ENCODE peak calls at places on chromosomes 4 and X, in ten cellular contexts. One of them, this sample, is unnamed.

GRCh38 chr4:140078366-140078765 is 75.6 kb downstream of the MAML3 start:
- DNase-seq in WERI-Rb-1: peak; percentile 45
- DNase-seq in fibroblast of villous mesenchyme: peak; percentile 74
- DNase-seq in HTR-8/SVneo: peak; percentile 54
- DNase-seq in lung microvascular endothelial cell: no peak
- DNase-seq in nephron progenitor cell: peak; percentile 55
- DNase-seq in EL: no peak
- DNase-seq in endodermal cell: peak; percentile 86
- DNase-seq in CD8-positive, alpha-beta memory T cell: no peak
- DNase-seq in hepatocyte: no peak
- DNase-seq in this sample: no peak

GRCh38 chr4:77466430-77466829 is 139.2 kb upstream of the CXCL13 start:
- DNase-seq in WERI-Rb-1: no peak
- DNase-seq in fibroblast of villous mesenchyme: no peak
- DNase-seq in HTR-8/SVneo: no peak
- DNase-seq in lung microvascular endothelial cell: no peak
- DNase-seq in nephron progenitor cell: no peak
- DNase-seq in EL: no peak
- DNase-seq in endodermal cell: no peak
- DNase-seq in CD8-positive, alpha-beta memory T cell: no peak
- DNase-seq in hepatocyte: no peak
- DNase-seq in this sample: no peak

GRCh38 chrX:154117566-154117965 is 20.0 kb upstream of the MECP2 start:
- DNase-seq in WERI-Rb-1: no peak
- DNase-seq in fibroblast of villous mesenchyme: no peak
- DNase-seq in HTR-8/SVneo: no peak
- DNase-seq in lung microvascular endothelial cell: no peak
- DNase-seq in nephron progenitor cell: no peak
- DNase-seq in EL: no peak
- DNase-seq in endodermal cell: no peak
- DNase-seq in CD8-positive, alpha-beta memory T cell: no peak
- DNase-seq in hepatocyte: no peak
- DNase-seq in this sample: no peak

GRCh38 chr4:86098691-86099090 is 261.2 kb downstream of the MAPK10 start:
- DNase-seq in WERI-Rb-1: no peak
- DNase-seq in fibroblast of villous mesenchyme: no peak
- DNase-seq in HTR-8/SVneo: no peak
- DNase-seq in lung microvascular endothelial cell: no peak
- DNase-seq in nephron progenitor cell: no peak
- DNase-seq in EL: no peak
- DNase-seq in endodermal cell: no peak
- DNase-seq in CD8-positive, alpha-beta memory T cell: no peak
- DNase-seq in hepatocyte: no peak
- DNase-seq in this sample: no peak

GRCh38 chrX:154444001-154444754 is at the start of gene FAM50A:
- DNase-seq in WERI-Rb-1: peak; percentile 84
- DNase-seq in fibroblast of villous mesenchyme: peak; percentile 65
- DNase-seq in HTR-8/SVneo: peak; percentile 47
- DNase-seq in lung microvascular endothelial cell: peak; percentile 74
- DNase-seq in nephron progenitor cell: peak; percentile 79
- DNase-seq in EL: peak; percentile 65
- DNase-seq in endodermal cell: peak; percentile 75
- DNase-seq in CD8-positive, alpha-beta memory T cell: peak; percentile 67
- DNase-seq in hepatocyte: peak; percentile 89
- DNase-seq in this sample: no peak

GRCh38 chr4:86594559-86595425 is 677 bp downstream of the PTPN13 start:
- DNase-seq in WERI-Rb-1: peak; percentile 63
- DNase-seq in fibroblast of villous mesenchyme: peak; percentile 90
- DNase-seq in HTR-8/SVneo: peak; percentile 33
- DNase-seq in lung microvascular endothelial cell: peak; percentile 7
- DNase-seq in nephron progenitor cell: peak; percentile 43
- DNase-seq in EL: peak; percentile 89
- DNase-seq in endodermal cell: peak; percentile 72
- DNase-seq in CD8-positive, alpha-beta memory T cell: no peak
- DNase-seq in hepatocyte: peak; percentile 77
- DNase-seq in this sample: no peak

GRCh38 chr4:147117400-147117799 is 171.7 kb upstream of the TTC29 start:
- DNase-seq in WERI-Rb-1: peak; percentile 48
- DNase-seq in fibroblast of villous mesenchyme: peak; percentile 95
- DNase-seq in HTR-8/SVneo: no peak
- DNase-seq in lung microvascular endothelial cell: no peak
- DNase-seq in nephron progenitor cell: no peak
- DNase-seq in EL: no peak
- DNase-seq in endodermal cell: peak; percentile 64
- DNase-seq in CD8-positive, alpha-beta memory T cell: no peak
- DNase-seq in hepatocyte: peak; percentile 48
- DNase-seq in this sample: no peak

GRCh38 chr4:138449938-138450337 is 207.8 kb upstream of the SLC7A11 start:
- DNase-seq in WERI-Rb-1: no peak
- DNase-seq in fibroblast of villous mesenchyme: no peak
- DNase-seq in HTR-8/SVneo: no peak
- DNase-seq in lung microvascular endothelial cell: peak; percentile 14
- DNase-seq in nephron progenitor cell: no peak
- DNase-seq in EL: no peak
- DNase-seq in endodermal cell: no peak
- DNase-seq in CD8-positive, alpha-beta memory T cell: no peak
- DNase-seq in hepatocyte: peak; percentile 11
- DNase-seq in this sample: no peak

GRCh38 chr4:167918077-167918476 is 174.3 kb upstream of the ANXA10 start:
- DNase-seq in WERI-Rb-1: no peak
- DNase-seq in fibroblast of villous mesenchyme: no peak
- DNase-seq in HTR-8/SVneo: no peak
- DNase-seq in lung microvascular endothelial cell: no peak
- DNase-seq in nephron progenitor cell: no peak
- DNase-seq in EL: peak; percentile 8
- DNase-seq in endodermal cell: no peak
- DNase-seq in CD8-positive, alpha-beta memory T cell: no peak
- DNase-seq in hepatocyte: no peak
- DNase-seq in this sample: no peak

GRCh38 chr4:96713271-96713670 is 873.4 kb downstream of the PDHA2 start:
- DNase-seq in WERI-Rb-1: no peak
- DNase-seq in fibroblast of villous mesenchyme: no peak
- DNase-seq in HTR-8/SVneo: no peak
- DNase-seq in lung microvascular endothelial cell: no peak
- DNase-seq in nephron progenitor cell: no peak
- DNase-seq in EL: no peak
- DNase-seq in endodermal cell: no peak
- DNase-seq in CD8-positive, alpha-beta memory T cell: no peak
- DNase-seq in hepatocyte: no peak
- DNase-seq in this sample: no peak

GRCh38 chr4:186299291-186299690 is 33.3 kb downstream of the F11 start:
- DNase-seq in WERI-Rb-1: no peak
- DNase-seq in fibroblast of villous mesenchyme: no peak
- DNase-seq in HTR-8/SVneo: no peak
- DNase-seq in lung microvascular endothelial cell: no peak
- DNase-seq in nephron progenitor cell: no peak
- DNase-seq in EL: no peak
- DNase-seq in endodermal cell: no peak
- DNase-seq in CD8-positive, alpha-beta memory T cell: no peak
- DNase-seq in hepatocyte: no peak
- DNase-seq in this sample: no peak

GRCh38 chr4:15930314-15930713 is 8.2 kb downstream of the FGFBP1 start:
- DNase-seq in WERI-Rb-1: no peak
- DNase-seq in fibroblast of villous mesenchyme: no peak
- DNase-seq in HTR-8/SVneo: no peak
- DNase-seq in lung microvascular endothelial cell: no peak
- DNase-seq in nephron progenitor cell: no peak
- DNase-seq in EL: no peak
- DNase-seq in endodermal cell: no peak
- DNase-seq in CD8-positive, alpha-beta memory T cell: no peak
- DNase-seq in hepatocyte: no peak
- DNase-seq in this sample: no peak

GRCh38 chrX:39633293-39633692 is 464.5 kb downstream of the BCOR start:
- DNase-seq in WERI-Rb-1: no peak
- DNase-seq in fibroblast of villous mesenchyme: peak; percentile 18
- DNase-seq in HTR-8/SVneo: no peak
- DNase-seq in lung microvascular endothelial cell: no peak
- DNase-seq in nephron progenitor cell: no peak
- DNase-seq in EL: peak; percentile 52
- DNase-seq in endodermal cell: no peak
- DNase-seq in CD8-positive, alpha-beta memory T cell: no peak
- DNase-seq in hepatocyte: no peak
- DNase-seq in this sample: no peak

GRCh38 chr4:186939766-186940165 is 216.1 kb upstream of the FAT1 start:
- DNase-seq in WERI-Rb-1: no peak
- DNase-seq in fibroblast of villous mesenchyme: no peak
- DNase-seq in HTR-8/SVneo: no peak
- DNase-seq in lung microvascular endothelial cell: no peak
- DNase-seq in nephron progenitor cell: no peak
- DNase-seq in EL: no peak
- DNase-seq in endodermal cell: no peak
- DNase-seq in CD8-positive, alpha-beta memory T cell: no peak
- DNase-seq in hepatocyte: no peak
- DNase-seq in this sample: no peak

GRCh38 chr4:9898596-9899345 is 117.3 kb downstream of the DRD5 start:
- DNase-seq in WERI-Rb-1: peak; percentile 78
- DNase-seq in fibroblast of villous mesenchyme: peak; percentile 6
- DNase-seq in HTR-8/SVneo: peak; percentile 27
- DNase-seq in lung microvascular endothelial cell: peak; percentile 58
- DNase-seq in nephron progenitor cell: peak; percentile 57
- DNase-seq in EL: peak; percentile 6
- DNase-seq in endodermal cell: peak; percentile 91
- DNase-seq in CD8-positive, alpha-beta memory T cell: no peak
- DNase-seq in hepatocyte: peak; percentile 74
- DNase-seq in this sample: no peak

GRCh38 chr4:36091997-36092396 is 152.3 kb downstream of the ARAP2 start:
- DNase-seq in WERI-Rb-1: no peak
- DNase-seq in fibroblast of villous mesenchyme: no peak
- DNase-seq in HTR-8/SVneo: no peak
- DNase-seq in lung microvascular endothelial cell: no peak
- DNase-seq in nephron progenitor cell: no peak
- DNase-seq in EL: no peak
- DNase-seq in endodermal cell: no peak
- DNase-seq in CD8-positive, alpha-beta memory T cell: no peak
- DNase-seq in hepatocyte: no peak
- DNase-seq in this sample: no peak

GRCh38 chr4:95155759-95156451 is 392.9 kb downstream of the UNC5C start:
- DNase-seq in WERI-Rb-1: no peak
- DNase-seq in fibroblast of villous mesenchyme: peak; percentile 39
- DNase-seq in HTR-8/SVneo: peak; percentile 17
- DNase-seq in lung microvascular endothelial cell: peak; percentile 28
- DNase-seq in nephron progenitor cell: no peak
- DNase-seq in EL: peak; percentile 2
- DNase-seq in endodermal cell: no peak
- DNase-seq in CD8-positive, alpha-beta memory T cell: no peak
- DNase-seq in hepatocyte: peak; percentile 54
- DNase-seq in this sample: peak; percentile 23

GRCh38 chr4:5158391-5158770 is 107.1 kb downstream of the STK32B start:
- DNase-seq in WERI-Rb-1: no peak
- DNase-seq in fibroblast of villous mesenchyme: no peak
- DNase-seq in HTR-8/SVneo: no peak
- DNase-seq in lung microvascular endothelial cell: no peak
- DNase-seq in nephron progenitor cell: no peak
- DNase-seq in EL: no peak
- DNase-seq in endodermal cell: no peak
- DNase-seq in CD8-positive, alpha-beta memory T cell: no peak
- DNase-seq in hepatocyte: no peak
- DNase-seq in this sample: no peak

GRCh38 chrX:15882704-15883539 is 28.3 kb upstream of the AP1S2 start:
- DNase-seq in WERI-Rb-1: no peak
- DNase-seq in fibroblast of villous mesenchyme: peak; percentile 53
- DNase-seq in HTR-8/SVneo: no peak
- DNase-seq in lung microvascular endothelial cell: peak; percentile 14
- DNase-seq in nephron progenitor cell: no peak
- DNase-seq in EL: peak; percentile 61
- DNase-seq in endodermal cell: no peak
- DNase-seq in CD8-positive, alpha-beta memory T cell: no peak
- DNase-seq in hepatocyte: no peak
- DNase-seq in this sample: peak; percentile 12

GRCh38 chr4:24770111-24770584 is 25.2 kb upstream of the SOD3 start:
- DNase-seq in WERI-Rb-1: peak; percentile 96
- DNase-seq in fibroblast of villous mesenchyme: peak; percentile 82
- DNase-seq in HTR-8/SVneo: peak; percentile 15
- DNase-seq in lung microvascular endothelial cell: peak; percentile 70
- DNase-seq in nephron progenitor cell: no peak
- DNase-seq in EL: peak; percentile 97
- DNase-seq in endodermal cell: peak; percentile 55
- DNase-seq in CD8-positive, alpha-beta memory T cell: no peak
- DNase-seq in hepatocyte: no peak
- DNase-seq in this sample: peak; percentile 14

GRCh38 chr4:169620846-169621228 is 459 bp downstream of the CLCN3 start:
- DNase-seq in WERI-Rb-1: no peak
- DNase-seq in fibroblast of villous mesenchyme: peak; percentile 48
- DNase-seq in HTR-8/SVneo: no peak
- DNase-seq in lung microvascular endothelial cell: peak; percentile 41
- DNase-seq in nephron progenitor cell: peak; percentile 13
- DNase-seq in EL: peak; percentile 35
- DNase-seq in endodermal cell: peak; percentile 68
- DNase-seq in CD8-positive, alpha-beta memory T cell: peak; percentile 8
- DNase-seq in hepatocyte: peak; percentile 57
- DNase-seq in this sample: no peak

GRCh38 chr4:8847764-8848163 is 23.9 kb downstream of the HMX1 start:
- DNase-seq in WERI-Rb-1: peak; percentile 48
- DNase-seq in fibroblast of villous mesenchyme: no peak
- DNase-seq in HTR-8/SVneo: peak; percentile 39
- DNase-seq in lung microvascular endothelial cell: no peak
- DNase-seq in nephron progenitor cell: no peak
- DNase-seq in EL: no peak
- DNase-seq in endodermal cell: peak; percentile 55
- DNase-seq in CD8-positive, alpha-beta memory T cell: no peak
- DNase-seq in hepatocyte: no peak
- DNase-seq in this sample: no peak